ENCODE peak calls at places on chromosomes 6 and 20, in ten cellular contexts. O is GM23248, P is neural progenitor cell, R is PC-3, Y is IMR-90, D is HepG2, G is neuronal stem cell, T is fibroblast of lung, F is H9, I is HCT116. U is an unnamed sample.
A peak's percentile ranks its signal among the peaks of the same experiment; 100 is the strongest.

GRCh38 chr6:66307490-66307889 is 600.5 kb upstream of the EYS start:
- DNase-seq in G (no peak), T (peak; percentile 46), F (no peak), R (no peak), D (no peak), I (peak; percentile 1), Y (no peak), O (no peak), P (peak; percentile 7), U (no peak)

GRCh38 chr6:139625998-139626975 is 251.8 kb upstream of the CITED2 start:
- DNase-seq in F (no peak), G (no peak), P (no peak), R (no peak), I (no peak), O (peak; percentile 43), T (peak; percentile 26), D (peak; percentile 15), Y (no peak), U (no peak)

GRCh38 chr6:141488466-141488865 is 644.3 kb upstream of the GJE1 start:
- DNase-seq in G (no peak), I (no peak), R (no peak), O (peak; percentile 41), D (no peak), P (no peak), F (no peak), T (no peak), Y (peak; percentile 46), U (no peak)

GRCh38 chr20:8424010-8424409 is 291.9 kb downstream of the PLCB1 start:
- DNase-seq in O (peak; percentile 21), P (no peak), F (no peak), I (no peak), G (no peak), Y (peak; percentile 86), R (no peak), T (peak; percentile 47), D (no peak), U (no peak)

GRCh38 chr20:47540443-47541354 is 39.0 kb downstream of the NCOA3 start:
- DNase-seq in I (peak; percentile 24), O (peak; percentile 50), T (peak; percentile 20), P (no peak), R (peak; percentile 59), D (peak; percentile 59), Y (peak; percentile 24), F (no peak), G (no peak), U (no peak)

GRCh38 chr20:4925842-4926530 is 75.3 kb downstream of the SLC23A2 start:
- DNase-seq in O (peak; percentile 73), Y (peak; percentile 77), T (peak; percentile 57), F (no peak), G (no peak), P (no peak), I (no peak), R (peak; percentile 84), D (no peak), U (no peak)

GRCh38 chr20:40750541-40750940 is 61.5 kb upstream of the MAFB start:
- DNase-seq in T (no peak), Y (no peak), G (no peak), R (no peak), F (no peak), P (no peak), D (no peak), I (no peak), O (no peak), U (no peak)

GRCh38 chr6:145483191-145483996 is 251.9 kb downstream of the EPM2A start:
- DNase-seq in D (peak; percentile 52), P (no peak), G (no peak), O (no peak), F (no peak), Y (peak; percentile 12), I (peak; percentile 80), R (peak; percentile 87), T (no peak), U (no peak)

GRCh38 chr20:24756292-24757025 is 192.6 kb upstream of the CST7 start:
- DNase-seq in T (no peak), F (peak; percentile 10), I (no peak), D (no peak), R (no peak), G (no peak), P (no peak), Y (no peak), O (no peak), U (no peak)

GRCh38 chr20:38134427-38135281 is 30.4 kb downstream of the TGM2 start:
- DNase-seq in D (peak; percentile 91), F (no peak), G (no peak), O (peak; percentile 57), Y (peak; percentile 64), R (peak; percentile 73), I (no peak), P (no peak), T (no peak), U (no peak)

DNA sequence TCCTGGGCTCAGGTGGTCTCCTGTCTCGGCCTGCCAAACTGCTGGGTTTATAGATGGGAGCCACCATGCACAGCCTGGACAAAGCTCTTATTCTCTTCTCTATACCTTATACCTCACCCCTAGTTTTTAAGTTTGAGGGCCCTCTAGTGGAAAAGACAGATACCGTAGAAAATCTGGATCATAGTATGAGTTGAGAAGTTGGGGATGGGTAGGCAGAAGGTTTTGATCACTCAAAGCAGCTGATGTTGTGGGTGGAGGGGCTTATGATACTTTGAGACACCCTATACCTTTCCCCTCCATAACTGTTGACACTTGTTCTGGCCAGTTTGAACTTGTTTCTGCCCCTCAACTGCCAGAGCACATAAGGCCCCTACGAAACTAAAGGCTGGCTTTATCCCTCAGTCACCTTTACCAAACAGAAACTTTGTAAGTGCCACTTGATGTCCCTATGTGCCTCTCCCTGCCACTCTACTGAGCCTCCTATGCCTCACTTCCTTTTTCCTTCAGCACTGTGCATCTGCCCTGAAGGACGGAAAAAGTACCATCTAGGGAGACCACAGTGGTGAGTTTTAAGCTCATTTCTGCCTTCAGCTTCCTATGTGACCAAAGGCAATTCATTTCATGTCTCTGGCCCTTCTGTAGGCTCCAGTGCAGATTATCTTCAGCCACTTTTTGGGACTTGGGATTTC is 28.6 kb downstream of the RALY start:
- DNase-seq in G (no peak), O (peak; percentile 26), I (peak; percentile 10), Y (no peak), T (peak; percentile 45), F (no peak), D (peak; percentile 72), P (peak; percentile 39), R (peak; percentile 57), U (no peak)
- H3K27ac ChIP-seq in G (no peak overlapping the region), O (no peak overlapping the region), I (no peak overlapping the region), Y (no peak overlapping the region), T (no peak overlapping the region), F (no peak overlapping the region), D (no peak overlapping the region), P (no peak overlapping the region), R (no peak overlapping the region), U (no peak overlapping the region)

GRCh38 chr6:52361945-52362442 is at the start of gene PAQR8:
- DNase-seq in R (peak; percentile 63), T (no peak), Y (peak; percentile 51), P (peak; percentile 81), G (peak; percentile 56), I (peak; percentile 10), O (peak; percentile 84), D (no peak), F (peak; percentile 45), U (no peak)

GRCh38 chr6:52361347-52361944 is 505 bp upstream of the PAQR8 start:
- DNase-seq in D (no peak), T (peak; percentile 51), P (no peak), G (no peak), R (no peak), F (no peak), I (no peak), Y (peak; percentile 4), O (peak; percentile 58), U (no peak)

GRCh38 chr6:52362443-52363221 is 681 bp downstream of the PAQR8 start:
- DNase-seq in O (peak; percentile 57), Y (no peak), R (no peak), I (no peak), F (peak; percentile 58), T (no peak), P (peak; percentile 61), G (peak; percentile 27), D (no peak), U (no peak)

GRCh38 chr6:52364480-52365166 is 2.7 kb downstream of the PAQR8 start:
- DNase-seq in D (no peak), Y (no peak), P (no peak), T (no peak), O (no peak), I (no peak), F (no peak), R (no peak), G (no peak), U (no peak)

DNA sequence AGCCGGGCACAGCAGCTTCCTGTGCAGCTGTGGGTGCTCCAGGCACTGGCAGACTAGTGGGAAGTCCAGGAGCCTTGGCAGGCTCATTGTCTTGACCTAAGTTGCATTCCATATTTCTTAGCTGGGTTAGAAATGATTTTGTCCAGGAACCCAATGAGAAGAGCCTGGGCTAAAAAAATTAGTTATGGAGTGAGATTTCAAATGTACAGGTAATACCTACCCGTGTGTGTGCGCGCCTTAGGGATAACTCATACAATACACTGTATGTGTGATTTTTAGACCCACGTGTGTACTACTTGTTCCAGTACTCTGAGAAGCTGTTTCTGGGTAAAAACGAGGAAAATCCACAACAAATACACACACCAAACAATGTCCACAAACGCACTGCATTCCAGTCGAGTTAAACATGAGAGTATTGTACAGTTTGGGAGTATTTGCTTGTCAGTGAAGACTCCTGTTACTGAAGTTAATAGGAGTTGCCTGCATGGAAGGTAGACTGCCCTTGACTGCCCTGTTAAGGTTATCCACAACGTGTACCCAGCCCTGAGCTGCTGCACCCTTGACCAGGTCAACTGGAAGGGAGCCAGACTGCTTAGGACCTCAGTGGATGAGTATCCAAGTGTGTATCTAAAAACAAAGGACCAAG is 1.4 kb downstream of the PAQR8 start:
- DNase-seq in F (no peak), O (peak; percentile 13), I (no peak), P (no peak), T (no peak), D (peak; percentile 75), R (no peak), G (no peak), Y (peak; percentile 5), U (no peak)
- H3K9ac ChIP-seq in F (no peak overlapping the region), O (no peak overlapping the region), I (peak overlapping the region; percentile 89), P (no peak overlapping the region), T (no peak overlapping the region), D (peak overlapping the region; percentile 86), R (no peak overlapping the region), G (peak overlapping the region; percentile 90), Y (no peak overlapping the region), U (no peak overlapping the region)

GRCh38 chr6:42101186-42101657 is 41.2 kb downstream of the C6orf132 start:
- DNase-seq in Y (peak; percentile 56), D (peak; percentile 56), P (no peak), O (peak; percentile 72), G (no peak), F (no peak), R (no peak), T (peak; percentile 82), I (no peak), U (no peak)
- H3K27ac ChIP-seq in Y (peak overlapping the region; percentile 59), D (no peak overlapping the region), P (no peak overlapping the region), O (peak overlapping the region; percentile 94), G (no peak overlapping the region), F (no peak overlapping the region), R (no peak overlapping the region), T (peak overlapping the region; percentile 92), I (peak overlapping the region; percentile 85), U (no peak overlapping the region)

DNA sequence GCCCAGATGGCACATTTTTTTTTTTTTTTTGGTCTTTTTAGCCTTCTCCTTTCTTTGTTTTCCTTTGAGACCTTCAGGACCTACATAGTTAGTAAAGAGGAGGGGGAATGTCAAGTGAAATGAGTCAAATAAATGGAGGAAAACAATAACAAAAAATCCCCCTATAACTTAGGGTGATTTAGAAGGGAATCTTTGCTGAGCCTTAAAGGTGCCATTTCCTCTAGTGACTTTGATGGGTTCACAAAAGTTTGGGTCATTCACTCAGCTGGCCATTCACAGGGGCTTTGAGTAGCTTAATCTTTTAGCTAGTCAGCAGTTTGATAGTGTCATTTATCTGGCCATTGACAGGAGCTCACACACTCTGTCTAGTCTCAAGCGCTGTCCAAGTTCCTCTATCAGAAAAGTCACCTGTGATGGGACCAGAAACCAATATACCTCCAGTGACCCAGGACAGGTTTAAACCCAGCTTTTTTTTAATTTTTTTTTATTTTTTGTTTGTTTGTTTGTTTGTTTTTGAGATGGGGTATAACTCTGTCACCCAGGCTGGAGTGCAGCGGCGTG is 275.1 kb upstream of the PRDM1 start:
- DNase-seq in F (no peak), T (no peak), R (no peak), O (no peak), Y (no peak), P (no peak), D (no peak), I (no peak), G (no peak), U (no peak)
- H3K9ac ChIP-seq in F (no peak overlapping the region), T (no peak overlapping the region), R (peak overlapping the region; percentile 47), O (no peak overlapping the region), Y (no peak overlapping the region), P (no peak overlapping the region), D (no peak overlapping the region), I (peak overlapping the region; percentile 19), G (no peak overlapping the region), U (peak overlapping the region; percentile 6)

U was measured in SK-N-MC.